ENCODE peak calls at places on chromosomes 12 and 14, in five cellular contexts. One of them, this sample, is unnamed. For H3K9me3, the result is how much of the 10 kb centered on the place peaks cover.

GRCh38 chr12:120740871-120741270 is 15.2 kb downstream of the ACADS start:
- DNase-seq in K562: no peak
- DNase-seq in A549: no peak
- DNase-seq in HepG2: no peak
- DNase-seq in GM12878: no peak
- DNase-seq in this sample: no peak

GRCh38 chr14:61099221-61099835 is 118.3 kb downstream of the SLC38A6 start:
- DNase-seq in HepG2: no peak
- DNase-seq in GM12878: no peak
- DNase-seq in K562: no peak
- DNase-seq in A549: no peak
- DNase-seq in this sample: no peak

GRCh38 chr12:64066052-64066451 is 156.0 kb downstream of the KICS2 start:
- DNase-seq in A549: no peak
- DNase-seq in K562: no peak
- DNase-seq in HepG2: peak
- DNase-seq in GM12878: no peak
- DNase-seq in this sample: no peak

GRCh38 chr14:51035611-51036192 is 59.2 kb downstream of the TRIM9 start:
- DNase-seq in K562: no peak
- DNase-seq in GM12878: no peak
- DNase-seq in A549: no peak
- DNase-seq in HepG2: peak
- DNase-seq in this sample: no peak

GRCh38 chr12:22935501-22935900 is 310.5 kb downstream of the ETNK1 start:
- DNase-seq in K562: no peak
- DNase-seq in GM12878: no peak
- DNase-seq in HepG2: no peak
- DNase-seq in A549: no peak
- DNase-seq in this sample: no peak

GRCh38 chr12:27083861-27084271 is 1.5 kb upstream of the C12orf71 start:
- DNase-seq in K562: no peak
- DNase-seq in HepG2: no peak
- DNase-seq in GM12878: no peak
- DNase-seq in A549: no peak
- DNase-seq in this sample: no peak

GRCh38 chr12:65999564-66000280 is 130.8 kb downstream of the LLPH start:
- DNase-seq in GM12878: no peak
- DNase-seq in K562: no peak
- DNase-seq in HepG2: no peak
- DNase-seq in A549: no peak
- DNase-seq in this sample: no peak

GRCh38 chr12:49648722-49649032 is 25.3 kb downstream of the PRPF40B start:
- DNase-seq in K562: no peak
- DNase-seq in GM12878: no peak
- DNase-seq in HepG2: no peak
- DNase-seq in A549: no peak
- DNase-seq in this sample: no peak

GRCh38 chr12:124588689-124589318 is 21.4 kb upstream of the NCOR2 start:
- DNase-seq in HepG2: no peak
- DNase-seq in A549: no peak
- DNase-seq in GM12878: no peak
- DNase-seq in K562: no peak
- DNase-seq in this sample: peak

GRCh38 chr14:100668352-100668751 is 58.3 kb upstream of the DLK1 start:
- DNase-seq in A549: no peak
- DNase-seq in K562: no peak
- DNase-seq in HepG2: no peak
- DNase-seq in GM12878: no peak
- DNase-seq in this sample: no peak

GRCh38 chr14:96039633-96040311 is 610 bp downstream of the C14orf132 start:
- DNase-seq in A549: peak
- DNase-seq in HepG2: no peak
- DNase-seq in K562: peak
- DNase-seq in GM12878: no peak
- DNase-seq in this sample: peak

GRCh38 chr12:3046441-3047200 is 30.6 kb upstream of the TSPAN9 start:
- DNase-seq in GM12878: no peak
- DNase-seq in K562: peak
- DNase-seq in HepG2: no peak
- DNase-seq in A549: no peak
- DNase-seq in this sample: no peak

GRCh38 chr12:88247241-88247643 is 105.1 kb downstream of the TMTC3 start:
- DNase-seq in K562: no peak
- DNase-seq in GM12878: no peak
- DNase-seq in HepG2: no peak
- DNase-seq in A549: peak
- DNase-seq in this sample: peak

GRCh38 chr12:92574046-92574783 is 128.6 kb upstream of the PLEKHG7 start:
- DNase-seq in K562: no peak
- DNase-seq in HepG2: peak
- DNase-seq in GM12878: no peak
- DNase-seq in A549: no peak
- DNase-seq in this sample: peak

GRCh38 chr12:116277393-116278258 is at the start of gene MED13L:
- DNase-seq in K562: peak
- DNase-seq in A549: peak
- DNase-seq in GM12878: no peak
- DNase-seq in HepG2: peak
- DNase-seq in this sample: peak

GRCh38 chr12:28290262-28290661 is 100.0 kb downstream of the CCDC91 start:
- DNase-seq in GM12878: no peak
- DNase-seq in HepG2: no peak
- DNase-seq in A549: no peak
- DNase-seq in K562: no peak
- DNase-seq in this sample: no peak

GRCh38 chr14:101018561-101019290 is 115.2 kb upstream of the RTL1 start:
- DNase-seq in GM12878: no peak
- DNase-seq in HepG2: no peak
- DNase-seq in K562: no peak
- DNase-seq in A549: no peak
- DNase-seq in this sample: no peak

GRCh38 chr14:50943261-50943942 is 881 bp downstream of the PYGL start:
- DNase-seq in A549: peak
- DNase-seq in K562: peak
- DNase-seq in HepG2: peak
- DNase-seq in GM12878: no peak
- DNase-seq in this sample: peak

GRCh38 chr12:9721394-9722092 is 11.4 kb downstream of the CLECL1 start:
- DNase-seq in A549: peak
- DNase-seq in GM12878: peak
- DNase-seq in K562: no peak
- DNase-seq in HepG2: peak
- DNase-seq in this sample: peak

GRCh38 chr14:55097894-55098560 is 31.0 kb upstream of the LGALS3 start:
- DNase-seq in GM12878: peak
- DNase-seq in A549: no peak
- DNase-seq in HepG2: no peak
- DNase-seq in K562: no peak
- DNase-seq in this sample: no peak

GRCh38 chr12:113609692-113610469 is 138.2 kb upstream of the LHX5 start:
- DNase-seq in K562: no peak
- DNase-seq in GM12878: no peak
- DNase-seq in HepG2: no peak
- DNase-seq in A549: no peak
- DNase-seq in this sample: no peak

GRCh38 chr14:99512571-99513182 is 31.5 kb downstream of the CCNK start:
- DNase-seq in HepG2: no peak
- DNase-seq in K562: no peak
- DNase-seq in GM12878: no peak
- DNase-seq in A549: no peak
- DNase-seq in this sample: no peak

GRCh38 chr12:26971963-26972362 is 33.7 kb downstream of the FGFR1OP2 start:
- DNase-seq in A549: no peak
- DNase-seq in K562: no peak
- DNase-seq in GM12878: peak
- DNase-seq in HepG2: no peak
- DNase-seq in this sample: no peak

GRCh38 chr14:100239200-100239839 is 376 bp downstream of the YY1 start:
- DNase-seq in HepG2: no peak
- DNase-seq in GM12878: no peak
- DNase-seq in K562: peak
- DNase-seq in A549: no peak
- DNase-seq in this sample: peak

GRCh38 chr14:85534435-85534834 is 4.5 kb downstream of the FLRT2 start:
- DNase-seq in A549: no peak
- DNase-seq in HepG2: no peak
- DNase-seq in GM12878: no peak
- DNase-seq in K562: no peak
- DNase-seq in this sample: peak

GRCh38 chr14:73026243-73026844 is 562 bp downstream of the ZFYVE1 start:
- DNase-seq in GM12878: no peak
- DNase-seq in K562: no peak
- DNase-seq in HepG2: no peak
- DNase-seq in A549: no peak
- DNase-seq in this sample: no peak

GRCh38 chr14:73027546-73027945 is 640 bp upstream of the ZFYVE1 start:
- DNase-seq in GM12878: no peak
- DNase-seq in HepG2: no peak
- DNase-seq in A549: no peak
- DNase-seq in K562: no peak
- DNase-seq in this sample: no peak

GRCh38 chr14:73027984-73028383 is 1.1 kb upstream of the ZFYVE1 start:
- DNase-seq in GM12878: no peak
- DNase-seq in K562: no peak
- DNase-seq in HepG2: no peak
- DNase-seq in A549: no peak
- DNase-seq in this sample: no peak

GRCh38 chr14:73026845-73027542 is at the start of gene ZFYVE1:
- DNase-seq in GM12878: peak
- DNase-seq in K562: peak
- DNase-seq in A549: peak
- DNase-seq in HepG2: peak
- DNase-seq in this sample: peak

GRCh38 chr14:73025544-73025943 is 1.4 kb downstream of the ZFYVE1 start:
- DNase-seq in A549: no peak
- DNase-seq in HepG2: no peak
- DNase-seq in K562: no peak
- DNase-seq in GM12878: no peak
- DNase-seq in this sample: no peak
- H3K9me3 ChIP-seq in A549: under half
- H3K9me3 ChIP-seq in HepG2: under half
- H3K9me3 ChIP-seq in K562: under half
- H3K9me3 ChIP-seq in GM12878: under half
- H3K9me3 ChIP-seq in this sample: under half

GRCh38 chr12:48542300-48542928 is 17.0 kb downstream of the OR8S1 start:
- DNase-seq in K562: peak
- DNase-seq in A549: peak
- DNase-seq in GM12878: no peak
- DNase-seq in HepG2: peak
- DNase-seq in this sample: peak
- TF ChIP-seq MYC in K562: no peak
- TF ChIP-seq MYC in A549: no peak
- TF ChIP-seq MYC in GM12878: no peak
- TF ChIP-seq MYC in HepG2: no peak
- TF ChIP-seq MYC in this sample: no peak

DNA sequence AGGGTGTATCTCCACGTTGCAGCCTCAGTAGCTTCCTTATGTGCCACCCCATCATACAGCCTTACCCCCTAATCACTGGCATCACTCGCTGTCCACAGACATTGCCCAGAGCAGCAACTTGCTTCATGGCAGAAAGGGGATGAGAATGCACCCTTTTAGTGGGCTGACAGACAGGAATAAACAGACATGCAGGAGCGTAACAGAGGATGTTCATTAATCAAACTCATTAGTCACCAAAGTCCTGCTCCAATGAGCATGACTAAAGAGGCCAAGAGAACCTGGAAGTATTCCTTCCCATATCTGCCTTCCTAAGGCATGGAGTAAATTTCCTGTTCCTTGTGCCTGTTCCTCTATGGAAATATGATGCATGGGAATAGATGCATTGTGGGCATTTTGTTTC is 197.0 kb downstream of the PHLDA1 start:
- DNase-seq in A549: no peak
- DNase-seq in GM12878: no peak
- DNase-seq in HepG2: no peak
- DNase-seq in K562: no peak
- DNase-seq in this sample: peak
- TF ChIP-seq MAX in A549: no peak
- TF ChIP-seq MAX in GM12878: no peak
- TF ChIP-seq MAX in HepG2: no peak
- TF ChIP-seq MAX in K562: no peak
- TF ChIP-seq MAX in this sample: no peak

GRCh38 chr12:46049665-46050064 is 59.3 kb upstream of the SCAF11 start:
- DNase-seq in GM12878: no peak
- DNase-seq in A549: no peak
- DNase-seq in K562: no peak
- DNase-seq in HepG2: no peak
- DNase-seq in this sample: no peak
- H3K9me3 ChIP-seq in GM12878: under half
- H3K9me3 ChIP-seq in A549: half or more
- H3K9me3 ChIP-seq in K562: under half
- H3K9me3 ChIP-seq in HepG2: under half
- H3K9me3 ChIP-seq in this sample: under half

GRCh38 chr14:58414845-58415244 is 12.5 kb downstream of the TIMM9 start:
- DNase-seq in K562: no peak
- DNase-seq in GM12878: no peak
- DNase-seq in A549: no peak
- DNase-seq in HepG2: no peak
- DNase-seq in this sample: no peak
- TF ChIP-seq MYC in K562: no peak
- TF ChIP-seq MYC in GM12878: no peak
- TF ChIP-seq MYC in A549: no peak
- TF ChIP-seq MYC in HepG2: no peak
- TF ChIP-seq MYC in this sample: no peak

GRCh38 chr12:51127050-51127729 is 43.8 kb upstream of the CSRNP2 start:
- DNase-seq in A549: no peak
- DNase-seq in GM12878: no peak
- DNase-seq in K562: no peak
- DNase-seq in HepG2: no peak
- DNase-seq in this sample: no peak

GRCh38 chr12:51128905-51129304 is 44.0 kb downstream of the TFCP2 start:
- DNase-seq in GM12878: no peak
- DNase-seq in HepG2: no peak
- DNase-seq in A549: no peak
- DNase-seq in K562: no peak
- DNase-seq in this sample: no peak

GRCh38 chr12:51122844-51123243 is 39.4 kb upstream of the CSRNP2 start:
- DNase-seq in GM12878: no peak
- DNase-seq in HepG2: peak
- DNase-seq in A549: peak
- DNase-seq in K562: no peak
- DNase-seq in this sample: no peak

GRCh38 chr12:51126297-51126696 is 42.9 kb upstream of the CSRNP2 start:
- DNase-seq in HepG2: no peak
- DNase-seq in K562: no peak
- DNase-seq in A549: no peak
- DNase-seq in GM12878: no peak
- DNase-seq in this sample: no peak

DNA sequence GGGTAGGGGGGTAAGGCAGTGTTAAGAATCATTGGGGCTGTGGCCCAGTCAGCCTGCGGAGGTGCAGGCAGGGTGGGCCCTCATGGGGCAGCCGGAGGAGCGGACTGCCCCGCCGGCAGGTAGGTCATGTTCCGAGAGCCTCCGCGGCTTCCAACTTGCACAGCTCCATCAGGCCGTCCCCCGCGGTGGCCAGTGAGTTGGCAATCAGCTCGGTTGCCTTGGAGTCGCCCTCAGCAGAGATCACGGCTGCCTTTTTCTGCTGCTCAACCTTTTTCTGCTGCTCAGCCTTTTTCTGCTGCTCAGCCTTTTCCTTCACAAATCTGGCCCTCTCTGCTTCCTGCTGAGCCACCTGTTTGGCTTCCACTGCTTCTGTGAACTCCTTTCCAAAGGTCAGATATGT is 41.1 kb upstream of the CSRNP2 start:
- DNase-seq in GM12878: no peak
- DNase-seq in K562: no peak
- DNase-seq in HepG2: no peak
- DNase-seq in A549: no peak
- DNase-seq in this sample: no peak
- TF ChIP-seq MAX in GM12878: no peak
- TF ChIP-seq MAX in K562: no peak
- TF ChIP-seq MAX in HepG2: no peak
- TF ChIP-seq MAX in A549: no peak
- TF ChIP-seq MAX in this sample: no peak

This sample was measured in endothelial cell of umbilical vein.